ENCODE peak calls at places on chromosomes 7 and 10, in nine cellular contexts. Y, X, R, K, S, F, O, V and G are unnamed samples. For H3K4me1, the result is how much of the 10 kb centered on the place peaks cover.

GRCh38 chr10:117554371-117554770 is 11.8 kb downstream of the EMX2 start:
- DNase-seq in V (no peak), R (no peak), O (no peak), F (no peak), S (no peak), K (no peak), X (no peak), Y (no peak), G (no peak)

GRCh38 chr7:79290841-79291497 is 162.5 kb downstream of the MAGI2 start:
- DNase-seq in S (no peak), Y (no peak), F (no peak), X (no peak), R (no peak), K (no peak), O (no peak), V (no peak), G (no peak)

GRCh38 chr7:83267141-83267631 is 104.5 kb upstream of the PCLO start:
- DNase-seq in Y (no peak), K (no peak), R (peak), X (no peak), V (peak), F (no peak), O (no peak), S (no peak), G (no peak)

GRCh38 chr10:96500050-96500449 is 13.7 kb downstream of the TLL2 start:
- DNase-seq in K (no peak), O (no peak), S (no peak), R (no peak), X (no peak), V (no peak), Y (no peak), F (no peak), G (no peak)

GRCh38 chr10:62911210-62911963 is 95.2 kb upstream of the EGR2 start:
- DNase-seq in X (no peak), V (no peak), Y (no peak), O (no peak), R (peak), F (no peak), K (no peak), S (no peak), G (no peak)

GRCh38 chr10:5402798-5403197 is 1.8 kb downstream of the TUBAL3 start:
- DNase-seq in Y (peak), S (no peak), F (no peak), K (no peak), O (no peak), V (no peak), X (no peak), R (no peak), G (no peak)

GRCh38 chr7:20249924-20250323 is 32.7 kb upstream of the MACC1 start:
- DNase-seq in V (no peak), X (no peak), S (peak), K (no peak), O (no peak), R (no peak), Y (no peak), F (no peak), G (no peak)

GRCh38 chr7:3453398-3453797 is 152.3 kb downstream of the SDK1 start:
- DNase-seq in Y (no peak), F (no peak), R (peak), O (no peak), V (no peak), X (no peak), K (no peak), S (no peak), G (no peak)

GRCh38 chr10:120987359-120987758 is 136.2 kb downstream of the WDR11 start:
- DNase-seq in F (no peak), Y (no peak), R (no peak), S (no peak), O (no peak), K (no peak), V (no peak), X (no peak), G (peak)

GRCh38 chr7:92988051-92988450 is 129.7 kb downstream of the SAMD9 start:
- DNase-seq in V (peak), Y (no peak), R (peak), K (peak), F (no peak), S (peak), O (no peak), X (no peak), G (no peak)

GRCh38 chr10:125694874-125695273 is 11.9 kb upstream of the TEX36 start:
- DNase-seq in O (no peak), Y (no peak), F (no peak), R (no peak), X (no peak), S (no peak), V (peak), K (no peak), G (no peak)

GRCh38 chr7:32223071-32223650 is 153.0 kb upstream of the PDE1C start:
- DNase-seq in K (no peak), Y (no peak), S (no peak), R (no peak), V (no peak), F (no peak), O (peak), X (no peak), G (peak)

GRCh38 chr7:85699482-85699881 is 512.6 kb upstream of the SEMA3D start:
- DNase-seq in V (no peak), K (no peak), Y (no peak), X (no peak), R (no peak), F (no peak), O (no peak), S (no peak), G (no peak)

GRCh38 chr10:80158598-80159127 is 26.1 kb downstream of the PLAC9 start:
- DNase-seq in X (peak), R (no peak), O (peak), Y (peak), S (no peak), K (peak), F (peak), V (peak), G (peak)
- TF ChIP-seq POLR2AphosphoS5 in X (peak), R (no peak), O (peak), Y (peak), S (no peak), K (peak), F (peak), V (peak), G (peak)

GRCh38 chr10:130138479-130138866 is 2.3 kb downstream of the GLRX3 start:
- DNase-seq in S (peak), F (no peak), Y (no peak), K (peak), O (no peak), X (no peak), R (no peak), V (peak), G (no peak)

GRCh38 chr10:130141460-130141859 is 5.3 kb downstream of the GLRX3 start:
- DNase-seq in K (no peak), V (no peak), Y (no peak), S (peak), F (no peak), X (no peak), O (no peak), R (no peak), G (no peak)

GRCh38 chr10:130141878-130142277 is 5.7 kb downstream of the GLRX3 start:
- DNase-seq in Y (no peak), S (no peak), R (no peak), K (no peak), V (no peak), O (no peak), X (no peak), F (no peak), G (no peak)

GRCh38 chr10:130140425-130140824 is 4.2 kb downstream of the GLRX3 start:
- DNase-seq in Y (no peak), K (no peak), X (no peak), V (no peak), O (no peak), F (no peak), S (no peak), R (no peak), G (no peak)

GRCh38 chr10:130141038-130141437 is 4.8 kb downstream of the GLRX3 start:
- DNase-seq in F (no peak), O (no peak), X (no peak), S (no peak), Y (no peak), V (no peak), K (no peak), R (no peak), G (no peak)
- H3K4me1 ChIP-seq in F (under half), O (half or more), X (half or more), S (under half), Y (under half), V (under half), K (under half), R (under half), G (half or more)

GRCh38 chr7:29989257-29989995 is at the start of gene SCRN1:
- DNase-seq in V (peak), K (no peak), S (peak), R (peak), Y (peak), O (no peak), F (peak), X (peak), G (no peak)
- TF ChIP-seq POLR2AphosphoS5 in V (no peak), K (peak), S (peak), R (peak), Y (peak), O (peak), F (peak), X (no peak), G (no peak)

GRCh38 chr7:47288060-47288459 is 293.9 kb downstream of the TNS3 start:
- DNase-seq in K (no peak), X (no peak), O (peak), V (no peak), Y (no peak), F (no peak), S (no peak), R (no peak), G (no peak)

GRCh38 chr7:47290867-47291266 is 291.0 kb downstream of the TNS3 start:
- DNase-seq in R (no peak), Y (no peak), O (no peak), F (no peak), K (no peak), V (no peak), S (no peak), X (no peak), G (no peak)

GRCh38 chr7:47292832-47293309 is 289.0 kb downstream of the TNS3 start:
- DNase-seq in Y (no peak), R (no peak), K (no peak), V (peak), O (peak), X (peak), F (no peak), S (peak), G (no peak)

GRCh38 chr7:47291461-47292051 is 290.4 kb downstream of the TNS3 start:
- DNase-seq in V (no peak), F (no peak), O (peak), X (no peak), Y (no peak), K (peak), R (no peak), S (no peak), G (no peak)

DNA sequence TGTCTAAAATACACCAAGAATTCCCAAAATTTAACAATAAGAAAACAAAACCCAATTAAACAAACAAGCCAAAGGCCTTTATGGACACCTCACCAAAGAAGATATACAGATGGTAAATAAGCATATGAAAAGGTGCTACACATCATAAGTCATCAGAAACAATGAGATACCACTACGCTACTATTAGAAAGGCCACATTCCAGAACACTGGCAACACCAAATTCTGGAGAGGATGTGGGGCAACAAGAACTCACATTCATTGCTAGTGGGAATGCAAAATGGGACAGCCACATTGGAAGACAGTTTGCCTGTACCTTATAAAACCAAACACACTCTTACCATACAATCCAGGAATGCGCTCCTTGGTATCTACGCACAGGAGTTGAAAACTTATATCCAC is 291.4 kb downstream of the TNS3 start:
- DNase-seq in F (no peak), R (no peak), S (no peak), X (no peak), Y (no peak), O (no peak), K (no peak), V (no peak), G (no peak)
- H3K4me1 ChIP-seq in F (under half), R (under half), S (under half), X (under half), Y (under half), O (under half), K (under half), V (under half), G (under half)

GRCh38 chr7:42236266-42237161 is 495 bp downstream of the GLI3 start:
- DNase-seq in F (peak), K (no peak), S (no peak), Y (peak), V (peak), R (peak), O (no peak), X (no peak), G (no peak)
- TF ChIP-seq POLR2AphosphoS5 in F (peak), K (no peak), S (no peak), Y (peak), V (peak), R (no peak), O (peak), X (no peak), G (no peak)

GRCh38 chr10:122863796-122864592 is 15.4 kb downstream of the FAM24B start:
- DNase-seq in O (no peak), K (no peak), R (no peak), Y (no peak), S (no peak), X (no peak), F (no peak), V (no peak), G (no peak)

GRCh38 chr10:122859527-122859926 is 13.9 kb upstream of the CUZD1 start:
- DNase-seq in S (no peak), X (no peak), V (no peak), O (no peak), F (no peak), Y (no peak), R (no peak), K (no peak), G (no peak)

GRCh38 chr10:122864901-122865300 is 14.5 kb downstream of the FAM24B start:
- DNase-seq in X (no peak), K (no peak), F (no peak), O (no peak), S (no peak), R (no peak), V (no peak), Y (no peak), G (no peak)

GRCh38 chr10:122861724-122862161 is 16.1 kb upstream of the CUZD1 start:
- DNase-seq in O (no peak), X (no peak), F (no peak), R (no peak), S (no peak), Y (no peak), V (no peak), K (no peak), G (no peak)

GRCh38 chr10:122863216-122863615 is 16.2 kb downstream of the FAM24B start:
- DNase-seq in S (no peak), V (no peak), F (no peak), R (no peak), Y (no peak), K (no peak), O (no peak), X (no peak), G (no peak)
- H3K4me1 ChIP-seq in S (under half), V (under half), F (under half), R (under half), Y (under half), K (under half), O (under half), X (under half), G (under half)

GRCh38 chr10:31207636-31208035 is 111.4 kb upstream of the ZEB1 start:
- DNase-seq in O (no peak), R (no peak), S (no peak), X (no peak), V (no peak), F (no peak), K (no peak), Y (no peak), G (no peak)
- TF ChIP-seq POLR2AphosphoS5 in O (no peak), R (no peak), S (no peak), X (no peak), V (no peak), F (no peak), K (no peak), Y (no peak), G (no peak)

GRCh38 chr7:15463801-15464761 is 97.7 kb downstream of the AGMO start:
- DNase-seq in K (no peak), X (no peak), Y (no peak), O (no peak), R (no peak), V (no peak), F (no peak), S (no peak), G (no peak)

GRCh38 chr7:15459018-15459621 is 102.7 kb downstream of the AGMO start:
- DNase-seq in R (no peak), K (no peak), X (no peak), O (no peak), S (no peak), Y (no peak), V (no peak), F (no peak), G (no peak)

GRCh38 chr7:15464762-15465144 is 97.1 kb downstream of the AGMO start:
- DNase-seq in R (no peak), S (no peak), Y (no peak), V (no peak), X (no peak), K (no peak), F (no peak), O (no peak), G (no peak)

GRCh38 chr7:15462721-15463389 is 99.0 kb downstream of the AGMO start:
- DNase-seq in V (no peak), O (no peak), Y (no peak), X (no peak), K (no peak), F (no peak), S (no peak), R (no peak), G (no peak)

GRCh38 chr7:15461576-15461975 is 100.2 kb downstream of the AGMO start:
- DNase-seq in K (no peak), Y (no peak), R (no peak), X (no peak), F (no peak), V (no peak), O (no peak), S (no peak), G (no peak)
- H3K4me1 ChIP-seq in K (under half), Y (under half), R (under half), X (under half), F (under half), V (under half), O (under half), S (under half), G (under half)

DNA sequence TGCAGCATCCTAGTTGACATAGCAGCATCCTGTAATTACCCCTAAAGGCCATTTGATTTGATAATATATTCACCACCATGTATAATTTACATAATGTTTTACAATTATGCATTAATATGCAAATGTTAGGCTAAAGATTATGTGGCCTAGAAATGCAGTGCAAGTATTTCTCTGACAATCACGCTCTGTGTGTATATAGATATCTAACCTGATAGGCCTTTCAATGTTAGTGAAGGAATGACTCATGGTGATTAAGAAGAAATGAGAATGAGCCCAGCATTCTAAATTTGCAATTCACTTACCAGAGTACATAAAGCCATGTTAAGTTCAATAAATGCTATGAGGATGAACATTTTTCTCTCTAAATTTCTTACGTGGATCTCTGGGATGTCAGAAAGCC is 337.7 kb upstream of the AOAH start:
- DNase-seq in F (no peak), S (no peak), O (no peak), Y (no peak), R (no peak), V (no peak), X (no peak), K (no peak), G (no peak)
- TF ChIP-seq POLR2AphosphoS5 in F (no peak), S (no peak), O (no peak), Y (no peak), R (no peak), V (no peak), X (no peak), K (no peak), G (no peak)